ENCODE peak calls at places on chromosomes 3 and 15, in seven cellular contexts. S is cardiac fibroblast, Z is vagina, U is mammary epithelial cell, X is foreskin fibroblast, F is spleen, P is left ventricle myocardium inferior. L is an unnamed sample.

GRCh38 chr3:22898558-22898957 is 304.6 kb upstream of the UBE2E2 start:
- DNase-seq in S (no peak), Z (no peak), U (no peak), X (no peak), F (no peak), P (no peak), L (no peak)

GRCh38 chr3:9806688-9807589 is 3.1 kb upstream of the TTLL3 start:
- DNase-seq in S (no peak), Z (no peak), U (no peak), X (no peak), F (no peak), P (no peak), L (no peak)

GRCh38 chr3:174495928-174496327 is 363.2 kb upstream of the NAALADL2 start:
- DNase-seq in S (no peak), Z (no peak), U (no peak), X (no peak), F (no peak), P (no peak), L (no peak)

GRCh38 chr3:14156843-14157561 is 21.4 kb downstream of the XPC start:
- DNase-seq in S (no peak), Z (peak; percentile 82), U (peak; percentile 38), X (no peak), F (no peak), P (no peak), L (no peak)

GRCh38 chr15:28014623-28015200 is 84.4 kb downstream of the OCA2 start:
- DNase-seq in S (no peak), Z (no peak), U (no peak), X (no peak), F (no peak), P (no peak), L (no peak)

GRCh38 chr15:62612771-62613170 is 429.8 kb upstream of the TPM1 start:
- DNase-seq in S (no peak), Z (no peak), U (no peak), X (no peak), F (no peak), P (no peak), L (no peak)

GRCh38 chr15:40238927-40239591 is at the start of gene PAK6:
- DNase-seq in S (peak; percentile 45), Z (peak; percentile 95), U (peak; percentile 95), X (peak; percentile 37), F (no peak), P (no peak), L (peak; percentile 86)

GRCh38 chr15:90638241-90638691 is 78.9 kb upstream of the BLM start:
- DNase-seq in S (no peak), Z (no peak), U (no peak), X (no peak), F (no peak), P (no peak), L (no peak)

GRCh38 chr3:65902304-65902793 is 136.4 kb downstream of the MAGI1 start:
- DNase-seq in S (peak; percentile 7), Z (no peak), U (peak; percentile 80), X (no peak), F (no peak), P (no peak), L (no peak)

GRCh38 chr3:151154566-151154965 is 48.5 kb downstream of the GPR171 start:
- DNase-seq in S (no peak), Z (no peak), U (no peak), X (no peak), F (no peak), P (no peak), L (no peak)

GRCh38 chr15:63870403-63871209 is 36.9 kb upstream of the HERC1 start:
- DNase-seq in S (peak; percentile 83), Z (no peak), U (peak; percentile 73), X (peak; percentile 71), F (no peak), P (no peak), L (no peak)

GRCh38 chr15:67550522-67550921 is 8.0 kb downstream of the MAP2K5 start:
- DNase-seq in S (peak; percentile 17), Z (no peak), U (no peak), X (no peak), F (no peak), P (no peak), L (no peak)

GRCh38 chr15:78996876-78997275 is 52.0 kb upstream of the CTSH start:
- DNase-seq in S (no peak), Z (no peak), U (peak; percentile 42), X (no peak), F (no peak), P (no peak), L (no peak)

DNA sequence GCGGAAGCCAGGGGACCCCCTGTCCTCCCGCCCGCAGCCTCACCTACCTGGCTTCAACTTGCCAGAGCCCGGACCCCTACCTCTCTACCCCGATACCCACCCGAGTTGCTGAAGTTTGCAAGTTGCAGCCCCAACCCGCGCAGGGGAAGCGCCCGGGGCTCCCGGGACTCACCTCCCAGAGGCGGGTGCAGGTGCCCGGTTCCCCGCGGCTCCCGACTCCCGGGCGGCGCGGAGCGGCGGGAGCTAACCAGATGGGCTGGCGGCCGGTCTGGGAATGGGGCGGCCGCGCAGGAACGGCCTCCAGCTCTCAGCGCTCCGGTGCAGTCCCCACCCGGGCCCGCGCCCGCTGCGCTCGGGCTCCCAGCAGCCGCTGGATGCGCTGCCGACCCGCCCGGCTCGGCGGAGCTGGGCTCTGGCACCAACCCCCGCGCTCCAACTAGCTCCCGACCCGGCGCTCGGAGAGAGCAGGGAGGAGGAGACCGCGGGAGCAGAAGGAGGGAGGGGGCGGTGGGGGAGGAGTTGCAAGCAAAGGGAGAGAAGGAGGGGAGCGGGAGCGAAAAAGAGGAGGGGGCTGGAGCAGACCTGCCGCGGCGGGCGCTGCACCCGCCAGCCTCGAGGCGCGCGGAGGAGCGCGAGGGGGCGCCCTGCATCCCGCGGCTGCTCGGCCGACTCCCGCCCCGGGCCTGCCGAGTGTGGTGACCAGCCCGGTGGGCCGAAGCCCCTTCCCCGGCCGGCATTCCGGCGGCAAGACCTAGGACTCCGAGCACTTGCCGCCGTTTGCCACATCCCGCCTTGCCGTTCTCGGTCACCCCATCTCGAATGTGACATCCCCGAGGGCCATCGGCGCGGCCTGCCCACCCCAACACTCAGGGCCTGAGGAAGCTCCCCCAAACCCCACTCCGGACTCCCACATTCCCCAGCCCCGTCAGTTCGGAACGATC is at the start of gene SEMA5B:
- DNase-seq in S (peak; percentile 21), Z (no peak), U (peak; percentile 39), X (no peak), F (peak; percentile 82), P (peak; percentile 31), L (peak; percentile 86)
- TF ChIP-seq CTCF in S (no peak), Z (no peak), U (peak; percentile 37), X (no peak), F (peak; percentile 46), P (peak; percentile 68), L (no peak)

GRCh38 chr3:46685446-46685845 is 8.0 kb downstream of the ALS2CL start:
- DNase-seq in S (no peak), Z (no peak), U (no peak), X (no peak), F (no peak), P (no peak), L (no peak)
- TF ChIP-seq CTCF in S (no peak), Z (no peak), U (no peak), X (no peak), F (no peak), P (no peak), L (no peak)

GRCh38 chr3:103440539-103441113 is 1005.8 kb downstream of the ZPLD1 start:
- DNase-seq in S (no peak), Z (no peak), U (no peak), X (no peak), F (no peak), P (no peak), L (no peak)
- TF ChIP-seq CTCF in S (peak; percentile 17), Z (no peak), U (peak; percentile 48), X (no peak), F (no peak), P (no peak), L (peak; percentile 16)

GRCh38 chr15:74889882-74890768 is at the start of gene MPI:
- DNase-seq in S (peak; percentile 80), Z (no peak), U (peak; percentile 72), X (peak; percentile 77), F (peak; percentile 97), P (peak; percentile 88), L (peak; percentile 83)
- TF ChIP-seq CTCF in S (no peak), Z (peak; percentile 33), U (no peak), X (no peak), F (peak; percentile 31), P (peak; percentile 24), L (no peak)

GRCh38 chr3:24641628-24642027 is 147.0 kb upstream of the THRB start:
- DNase-seq in S (no peak), Z (no peak), U (no peak), X (no peak), F (no peak), P (no peak), L (no peak)

GRCh38 chr3:24639061-24639460 is 144.4 kb upstream of the THRB start:
- DNase-seq in S (no peak), Z (no peak), U (no peak), X (no peak), F (no peak), P (no peak), L (no peak)

GRCh38 chr3:24645047-24645446 is 150.4 kb upstream of the THRB start:
- DNase-seq in S (no peak), Z (no peak), U (no peak), X (no peak), F (no peak), P (no peak), L (no peak)

GRCh38 chr3:24639640-24640329 is 145.1 kb upstream of the THRB start:
- DNase-seq in S (no peak), Z (no peak), U (no peak), X (no peak), F (no peak), P (no peak), L (no peak)

GRCh38 chr3:24640330-24640877 is 145.8 kb upstream of the THRB start:
- DNase-seq in S (peak; percentile 69), Z (no peak), U (peak; percentile 43), X (peak; percentile 23), F (no peak), P (no peak), L (no peak)
- TF ChIP-seq CTCF in S (peak; percentile 38), Z (no peak), U (peak; percentile 75), X (peak; percentile 42), F (peak; percentile 39), P (peak; percentile 60), L (peak; percentile 32)